ENCODE peak calls at places on chromosomes 6 and 20, in five cellular contexts. F is endothelial cell of umbilical vein, M is breast epithelium, O is transverse colon, I is heart left ventricle. V is an unnamed sample.

GRCh38 chr6:47188588-47189021 is 121.1 kb downstream of the TNFRSF21 start:
- DNase-seq in O (peak; percentile 70), F (peak; percentile 29), I (no peak), M (no peak), V (no peak)

GRCh38 chr6:40947876-40948514 is 91.0 kb downstream of the UNC5CL start:
- DNase-seq in I (no peak), M (no peak), F (peak; percentile 71), O (no peak), V (no peak)

GRCh38 chr6:107057679-107058078 is 29.7 kb downstream of the MTRES1 start:
- DNase-seq in F (no peak), I (no peak), O (no peak), M (no peak), V (no peak)

GRCh38 chr6:29675561-29675960 is 5.4 kb downstream of the ZFP57 start:
- DNase-seq in I (no peak), F (no peak), O (no peak), M (no peak), V (no peak)

GRCh38 chr6:163725008-163725941 is 310.8 kb downstream of the QKI start:
- DNase-seq in F (no peak), O (no peak), M (no peak), I (no peak), V (no peak)

GRCh38 chr6:30411515-30412207 is 66.7 kb downstream of the RPP21 start:
- DNase-seq in M (no peak), O (peak; percentile 65), I (no peak), F (peak; percentile 41), V (peak; percentile 71)

GRCh38 chr6:57021086-57021720 is 25.3 kb upstream of the KIAA1586 start:
- DNase-seq in I (no peak), O (no peak), M (no peak), F (peak; percentile 54), V (no peak)

GRCh38 chr20:41143354-41143753 is 6.0 kb downstream of the PLCG1 start:
- DNase-seq in O (peak; percentile 4), F (no peak), M (no peak), I (no peak), V (no peak)

GRCh38 chr6:42093582-42094329 is 43.4 kb downstream of the TAF8 start:
- DNase-seq in O (peak; percentile 50), M (no peak), I (peak; percentile 57), F (no peak), V (peak; percentile 66)

GRCh38 chr20:33415948-33416347 is 14.6 kb upstream of the CDK5RAP1 start:
- DNase-seq in O (no peak), M (no peak), I (no peak), F (no peak), V (peak; percentile 59)

GRCh38 chr6:35183935-35184334 is 29.8 kb upstream of the SCUBE3 start:
- DNase-seq in M (no peak), F (no peak), O (no peak), I (no peak), V (no peak)

GRCh38 chr6:36933102-36933501 is 21.4 kb upstream of the PI16 start:
- DNase-seq in O (no peak), F (peak; percentile 23), M (no peak), I (no peak), V (no peak)

GRCh38 chr6:157287923-157288322 is 35.4 kb downstream of the TMEM242 start:
- DNase-seq in O (no peak), I (no peak), F (no peak), M (no peak), V (no peak)

GRCh38 chr6:16754864-16755263 is 6.4 kb downstream of the ATXN1 start:
- DNase-seq in I (no peak), F (no peak), M (no peak), O (no peak), V (no peak)

GRCh38 chr6:140441256-140441655 is 1066.8 kb upstream of the CITED2 start:
- DNase-seq in F (peak; percentile 57), I (peak; percentile 60), O (peak; percentile 41), M (no peak), V (peak; percentile 89)

GRCh38 chr6:118665011-118665410 is 13.6 kb upstream of the CEP85L start:
- DNase-seq in F (no peak), I (no peak), O (no peak), M (no peak), V (no peak)

GRCh38 chr6:2840794-2841061 is 935 bp downstream of the SERPINB1 start:
- DNase-seq in M (no peak), F (no peak), I (no peak), O (no peak), V (no peak)

GRCh38 chr6:31356216-31356945 is 598 bp downstream of the HLA-B start:
- DNase-seq in M (no peak), I (peak; percentile 80), F (peak; percentile 21), O (peak; percentile 64), V (peak; percentile 44)

GRCh38 chr20:3813758-3814581 is 6.4 kb upstream of the AP5S1 start:
- DNase-seq in F (no peak), O (no peak), M (no peak), I (no peak), V (no peak)

GRCh38 chr6:129812145-129812777 is 48.9 kb downstream of the TMEM244 start:
- DNase-seq in I (no peak), O (no peak), F (no peak), M (no peak), V (no peak)

GRCh38 chr6:87669051-87669450 is 33.0 kb downstream of the AKIRIN2 start:
- DNase-seq in I (no peak), F (no peak), M (no peak), O (no peak), V (no peak)

GRCh38 chr20:63009044-63009961 is 2.5 kb upstream of the BHLHE23 start:
- DNase-seq in I (peak; percentile 87), M (peak; percentile 71), F (peak; percentile 56), O (peak; percentile 84), V (peak; percentile 78)

GRCh38 chr6:37309692-37310091 is 44.1 kb upstream of the RNF8 start:
- DNase-seq in O (no peak), F (no peak), M (no peak), I (no peak), V (no peak)

GRCh38 chr6:11414564-11414963 is 123.0 kb upstream of the TMEM170B start:
- DNase-seq in M (no peak), O (no peak), F (peak; percentile 43), I (no peak), V (no peak)

GRCh38 chr6:89508755-89509563 is 76.0 kb downstream of the ANKRD6 start:
- DNase-seq in I (no peak), F (no peak), O (no peak), M (no peak), V (no peak)

GRCh38 chr20:9627219-9627618 is 112.8 kb downstream of the LAMP5 start:
- DNase-seq in M (no peak), I (no peak), O (no peak), F (no peak), V (no peak)

GRCh38 chr6:112701201-112701600 is 354.1 kb downstream of the RFPL4B start:
- DNase-seq in O (no peak), I (no peak), F (peak; percentile 67), M (no peak), V (no peak)

GRCh38 chr20:6580486-6580885 is 187.0 kb upstream of the BMP2 start:
- DNase-seq in F (no peak), I (no peak), O (no peak), M (no peak), V (no peak)

GRCh38 chr6:13355043-13355945 is 27.0 kb upstream of the TBC1D7 start:
- DNase-seq in F (peak; percentile 69), M (no peak), O (no peak), I (no peak), V (no peak)

GRCh38 chr20:32920530-32921298 is 62.0 kb downstream of the EFCAB8 start:
- DNase-seq in M (no peak), I (no peak), O (no peak), F (no peak), V (no peak)

GRCh38 chr6:81751388-81752083 is 945 bp downstream of the TENT5A start:
- DNase-seq in O (peak; percentile 62), I (peak; percentile 89), M (peak; percentile 69), F (peak; percentile 37), V (peak; percentile 71)
- TF ChIP-seq POLR2A in O (no peak), I (no peak), M (no peak), F (no peak), V (no peak)

GRCh38 chr20:47208534-47209174 is 147.8 kb downstream of the ZMYND8 start:
- DNase-seq in M (no peak), O (no peak), I (no peak), F (no peak), V (no peak)
- H3K4me1 ChIP-seq in M (no peaks in the 10 kb centered on the region), O (no peaks in the 10 kb centered on the region), I (peaks cover 22% of the 10 kb centered on the region), F (peaks cover 7% of the 10 kb centered on the region), V (peaks cover 4% of the 10 kb centered on the region)

GRCh38 chr6:105678516-105678915 is 275.6 kb upstream of the PREP start:
- DNase-seq in F (no peak), O (no peak), M (no peak), I (no peak), V (no peak)

GRCh38 chr6:105677671-105678475 is 275.0 kb upstream of the PREP start:
- DNase-seq in M (no peak), I (no peak), O (no peak), F (no peak), V (no peak)

GRCh38 chr6:105680131-105680530 is 277.2 kb upstream of the PREP start:
- DNase-seq in M (no peak), O (no peak), F (no peak), I (no peak), V (no peak)

GRCh38 chr6:105676837-105677236 is 274.0 kb upstream of the PREP start:
- DNase-seq in O (no peak), I (no peak), F (no peak), M (no peak), V (no peak)

DNA sequence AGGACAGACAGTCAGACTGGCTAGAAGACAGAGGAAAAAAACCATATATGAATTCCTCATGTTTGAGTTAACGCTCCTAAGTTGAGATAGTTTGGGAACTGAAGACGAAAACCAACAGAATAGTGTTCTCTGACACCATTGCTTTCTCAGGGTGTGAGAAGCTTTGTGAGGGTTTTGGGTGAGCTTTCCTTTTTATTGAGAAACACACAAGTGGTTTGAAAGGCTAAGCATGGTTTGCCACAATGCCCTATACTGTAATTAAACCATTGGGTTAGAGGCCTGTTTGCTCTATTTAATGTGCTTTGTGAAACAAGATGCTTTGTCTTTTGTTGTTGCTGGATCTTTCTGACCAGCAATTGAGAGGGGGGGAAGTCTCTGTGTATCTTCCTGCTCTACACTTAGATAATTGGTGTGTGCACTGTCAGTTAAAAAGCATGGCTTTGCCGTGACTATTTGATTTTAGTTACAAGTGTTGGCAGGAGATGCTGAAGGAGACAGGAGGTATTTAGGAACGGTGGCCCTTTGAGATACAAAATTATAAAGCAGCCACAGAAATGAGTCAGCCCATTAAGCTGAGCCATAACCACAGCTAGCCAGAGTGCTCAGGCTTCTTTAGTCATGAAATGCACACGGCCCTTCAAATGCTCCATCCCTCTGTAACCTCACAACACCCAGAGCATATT is 273.0 kb upstream of the PREP start:
- DNase-seq in I (no peak), M (no peak), F (no peak), O (no peak), V (no peak)
- TF ChIP-seq POLR2A in I (no peak), M (no peak), F (no peak), O (no peak), V (no peak)

GRCh38 chr20:48480391-48480790 is 347.4 kb downstream of the PREX1 start:
- DNase-seq in M (no peak), F (no peak), O (no peak), I (no peak), V (no peak)
- H3K4me1 ChIP-seq in M (no peaks in the 10 kb centered on the region), F (no peaks in the 10 kb centered on the region), O (no peaks in the 10 kb centered on the region), I (no peaks in the 10 kb centered on the region), V (no peaks in the 10 kb centered on the region)

V was measured in testis.